ENCODE peak calls at places on chromosome 20, in five cellular contexts. One of them, this sample, is unnamed. For H3K36me3, the result is how much of the 10 kb centered on the place peaks cover.

GRCh38 chr20:41178495-41178894 is 41.2 kb downstream of the PLCG1 start:
- DNase-seq in ascending aorta: no peak
- DNase-seq in IMR-90: no peak
- DNase-seq in WERI-Rb-1: no peak
- DNase-seq in sigmoid colon: no peak
- DNase-seq in this sample: no peak

GRCh38 chr20:34920055-34920454 is 35.6 kb downstream of the GSS start:
- DNase-seq in ascending aorta: no peak
- DNase-seq in IMR-90: no peak
- DNase-seq in WERI-Rb-1: no peak
- DNase-seq in sigmoid colon: no peak
- DNase-seq in this sample: no peak

GRCh38 chr20:25453035-25453810 is 45.8 kb downstream of the GINS1 start:
- DNase-seq in ascending aorta: no peak
- DNase-seq in IMR-90: peak
- DNase-seq in WERI-Rb-1: no peak
- DNase-seq in sigmoid colon: no peak
- DNase-seq in this sample: no peak

GRCh38 chr20:63102720-63103375 is 96.1 kb upstream of the BHLHE23 start:
- DNase-seq in ascending aorta: peak
- DNase-seq in IMR-90: peak
- DNase-seq in WERI-Rb-1: peak
- DNase-seq in sigmoid colon: peak
- DNase-seq in this sample: peak

GRCh38 chr20:52294106-52294628 is 102.6 kb upstream of the ZFP64 start:
- DNase-seq in ascending aorta: no peak
- DNase-seq in IMR-90: no peak
- DNase-seq in WERI-Rb-1: no peak
- DNase-seq in sigmoid colon: no peak
- DNase-seq in this sample: no peak

GRCh38 chr20:23135449-23136447 is 49.6 kb upstream of the CD93 start:
- DNase-seq in ascending aorta: no peak
- DNase-seq in IMR-90: no peak
- DNase-seq in WERI-Rb-1: no peak
- DNase-seq in sigmoid colon: peak
- DNase-seq in this sample: no peak

GRCh38 chr20:54985100-54985499 is 509.7 kb downstream of the DOK5 start:
- DNase-seq in ascending aorta: no peak
- DNase-seq in IMR-90: no peak
- DNase-seq in WERI-Rb-1: no peak
- DNase-seq in sigmoid colon: no peak
- DNase-seq in this sample: no peak

GRCh38 chr20:36092424-36093024 is 62.0 kb upstream of the EPB41L1 start:
- DNase-seq in ascending aorta: no peak
- DNase-seq in IMR-90: no peak
- DNase-seq in WERI-Rb-1: peak
- DNase-seq in sigmoid colon: no peak
- DNase-seq in this sample: no peak

GRCh38 chr20:3134151-3134550 is 25.5 kb downstream of the FASTKD5 start:
- DNase-seq in ascending aorta: no peak
- DNase-seq in IMR-90: peak
- DNase-seq in WERI-Rb-1: no peak
- DNase-seq in sigmoid colon: no peak
- DNase-seq in this sample: no peak

GRCh38 chr20:48657426-48658197 is 170.2 kb downstream of the PREX1 start:
- DNase-seq in ascending aorta: peak
- DNase-seq in IMR-90: peak
- DNase-seq in WERI-Rb-1: peak
- DNase-seq in sigmoid colon: peak
- DNase-seq in this sample: no peak

GRCh38 chr20:43404880-43405279 is 52.8 kb upstream of the SRSF6 start:
- DNase-seq in ascending aorta: no peak
- DNase-seq in IMR-90: no peak
- DNase-seq in WERI-Rb-1: peak
- DNase-seq in sigmoid colon: no peak
- DNase-seq in this sample: no peak

GRCh38 chr20:25005220-25005619 is 12.7 kb upstream of the APMAP start:
- DNase-seq in ascending aorta: peak
- DNase-seq in IMR-90: peak
- DNase-seq in WERI-Rb-1: no peak
- DNase-seq in sigmoid colon: peak
- DNase-seq in this sample: no peak

GRCh38 chr20:22430154-22430745 is 154.1 kb downstream of the FOXA2 start:
- DNase-seq in ascending aorta: no peak
- DNase-seq in IMR-90: no peak
- DNase-seq in WERI-Rb-1: no peak
- DNase-seq in sigmoid colon: no peak
- DNase-seq in this sample: no peak

GRCh38 chr20:35968930-35969329 is 540 bp downstream of the CNBD2 start:
- DNase-seq in ascending aorta: no peak
- DNase-seq in IMR-90: no peak
- DNase-seq in WERI-Rb-1: no peak
- DNase-seq in sigmoid colon: no peak
- DNase-seq in this sample: no peak

GRCh38 chr20:2805682-2806350 is 5.4 kb upstream of the CPXM1 start:
- DNase-seq in ascending aorta: no peak
- DNase-seq in IMR-90: peak
- DNase-seq in WERI-Rb-1: no peak
- DNase-seq in sigmoid colon: no peak
- DNase-seq in this sample: no peak

GRCh38 chr20:40265872-40266533 is 423.0 kb downstream of the MAFB start:
- DNase-seq in ascending aorta: no peak
- DNase-seq in IMR-90: no peak
- DNase-seq in WERI-Rb-1: peak
- DNase-seq in sigmoid colon: no peak
- DNase-seq in this sample: no peak

GRCh38 chr20:47642624-47643023 is 140.9 kb downstream of the NCOA3 start:
- DNase-seq in ascending aorta: no peak
- DNase-seq in IMR-90: no peak
- DNase-seq in WERI-Rb-1: no peak
- DNase-seq in sigmoid colon: no peak
- DNase-seq in this sample: no peak

GRCh38 chr20:5774438-5774837 is 24.2 kb downstream of the SHLD1 start:
- DNase-seq in ascending aorta: no peak
- DNase-seq in IMR-90: no peak
- DNase-seq in WERI-Rb-1: no peak
- DNase-seq in sigmoid colon: no peak
- DNase-seq in this sample: no peak

GRCh38 chr20:64035066-64035932 is 683 bp upstream of the C20orf204 start:
- DNase-seq in ascending aorta: no peak
- DNase-seq in IMR-90: no peak
- DNase-seq in WERI-Rb-1: no peak
- DNase-seq in sigmoid colon: peak
- DNase-seq in this sample: no peak

GRCh38 chr20:10701607-10702006 is 27.8 kb upstream of the JAG1 start:
- DNase-seq in ascending aorta: no peak
- DNase-seq in IMR-90: no peak
- DNase-seq in WERI-Rb-1: no peak
- DNase-seq in sigmoid colon: no peak
- DNase-seq in this sample: no peak

GRCh38 chr20:43190332-43190953 is 737 bp upstream of the PTPRT start:
- DNase-seq in ascending aorta: no peak
- DNase-seq in IMR-90: no peak
- DNase-seq in WERI-Rb-1: no peak
- DNase-seq in sigmoid colon: no peak
- DNase-seq in this sample: no peak

GRCh38 chr20:58308290-58308679 is 1.2 kb upstream of the RAB22A start:
- DNase-seq in ascending aorta: no peak
- DNase-seq in IMR-90: no peak
- DNase-seq in WERI-Rb-1: no peak
- DNase-seq in sigmoid colon: no peak
- DNase-seq in this sample: no peak

GRCh38 chr20:58056021-58056591 is 172.3 kb downstream of the ANKRD60 start:
- DNase-seq in ascending aorta: peak
- DNase-seq in IMR-90: no peak
- DNase-seq in WERI-Rb-1: no peak
- DNase-seq in sigmoid colon: no peak
- DNase-seq in this sample: no peak

GRCh38 chr20:5085380-5085779 is 34.4 kb downstream of the PCNA start:
- DNase-seq in ascending aorta: no peak
- DNase-seq in IMR-90: no peak
- DNase-seq in WERI-Rb-1: no peak
- DNase-seq in sigmoid colon: no peak
- DNase-seq in this sample: no peak

DNA sequence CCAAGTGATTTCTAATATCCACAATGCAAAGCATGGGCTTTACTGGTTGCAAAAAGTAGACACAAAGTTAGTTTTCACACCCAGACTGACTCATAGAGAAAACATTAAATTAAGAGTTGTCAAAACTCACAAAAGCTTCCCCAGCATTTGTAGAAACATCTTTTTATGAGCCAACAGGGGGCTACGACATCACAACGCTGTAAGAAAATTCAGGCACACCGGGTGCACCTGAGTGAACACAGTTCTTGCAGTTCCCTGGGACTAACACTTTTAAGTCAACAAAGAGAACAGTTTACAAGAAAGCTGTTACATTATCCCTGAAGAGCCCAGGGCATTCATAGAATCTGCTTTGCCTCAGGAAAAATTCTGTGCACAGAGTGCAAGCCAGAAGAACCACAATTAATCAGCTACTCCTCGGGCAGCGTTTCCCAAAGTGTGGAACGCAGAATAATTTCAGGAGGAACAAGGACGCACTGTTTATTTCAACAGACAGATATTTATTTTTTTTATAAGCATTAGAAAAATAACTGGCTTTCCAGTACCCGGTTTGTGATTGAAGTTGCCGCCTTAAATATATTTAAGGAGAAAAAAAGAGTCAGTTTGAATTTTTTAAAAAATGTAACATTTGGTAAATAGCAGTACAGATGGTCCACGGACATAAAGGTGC is 1.2 kb downstream of the NCOA5 start:
- DNase-seq in ascending aorta: no peak
- DNase-seq in IMR-90: peak
- DNase-seq in WERI-Rb-1: no peak
- DNase-seq in sigmoid colon: no peak
- DNase-seq in this sample: no peak
- TF ChIP-seq CTCF in ascending aorta: no peak
- TF ChIP-seq CTCF in IMR-90: peak
- TF ChIP-seq CTCF in WERI-Rb-1: no peak
- TF ChIP-seq CTCF in sigmoid colon: no peak
- TF ChIP-seq CTCF in this sample: no peak

GRCh38 chr20:44548171-44548678 is 26.4 kb upstream of the SERINC3 start:
- DNase-seq in ascending aorta: no peak
- DNase-seq in IMR-90: no peak
- DNase-seq in WERI-Rb-1: no peak
- DNase-seq in sigmoid colon: no peak
- DNase-seq in this sample: no peak

GRCh38 chr20:44549123-44549522 is 27.3 kb upstream of the SERINC3 start:
- DNase-seq in ascending aorta: no peak
- DNase-seq in IMR-90: peak
- DNase-seq in WERI-Rb-1: no peak
- DNase-seq in sigmoid colon: no peak
- DNase-seq in this sample: no peak

GRCh38 chr20:44552950-44553908 is 29.1 kb upstream of the PKIG start:
- DNase-seq in ascending aorta: no peak
- DNase-seq in IMR-90: peak
- DNase-seq in WERI-Rb-1: no peak
- DNase-seq in sigmoid colon: no peak
- DNase-seq in this sample: no peak

GRCh38 chr20:44552568-44552949 is 29.8 kb upstream of the PKIG start:
- DNase-seq in ascending aorta: no peak
- DNase-seq in IMR-90: no peak
- DNase-seq in WERI-Rb-1: no peak
- DNase-seq in sigmoid colon: no peak
- DNase-seq in this sample: no peak

GRCh38 chr20:44552039-44552438 is 30.2 kb upstream of the SERINC3 start:
- DNase-seq in ascending aorta: no peak
- DNase-seq in IMR-90: no peak
- DNase-seq in WERI-Rb-1: no peak
- DNase-seq in sigmoid colon: no peak
- DNase-seq in this sample: no peak
- H3K36me3 ChIP-seq in ascending aorta: under half
- H3K36me3 ChIP-seq in IMR-90: under half
- H3K36me3 ChIP-seq in WERI-Rb-1: under half
- H3K36me3 ChIP-seq in sigmoid colon: under half
- H3K36me3 ChIP-seq in this sample: under half

DNA sequence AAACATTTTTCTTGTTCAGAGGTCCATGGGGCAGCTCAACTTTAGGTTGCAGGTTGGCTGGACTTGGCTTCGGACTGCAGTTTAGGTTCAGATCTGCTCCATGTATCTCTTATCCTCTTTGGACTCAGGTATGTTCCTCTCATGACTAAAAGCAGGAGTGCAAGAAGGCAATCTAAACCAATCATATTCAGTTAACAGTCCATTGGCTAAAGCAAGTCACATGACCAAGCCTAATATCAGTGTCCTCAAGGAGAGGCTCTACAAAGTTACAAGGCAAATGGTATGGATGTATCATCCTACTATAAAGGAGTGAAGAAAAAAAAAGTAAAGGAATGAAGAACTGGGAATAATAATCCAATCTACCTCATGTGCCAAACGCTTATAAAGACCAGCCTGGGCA is 2.5 kb upstream of the ACTR5 start:
- DNase-seq in ascending aorta: no peak
- DNase-seq in IMR-90: no peak
- DNase-seq in WERI-Rb-1: no peak
- DNase-seq in sigmoid colon: no peak
- DNase-seq in this sample: peak
- H3K27ac ChIP-seq in ascending aorta: no peak
- H3K27ac ChIP-seq in IMR-90: no peak
- H3K27ac ChIP-seq in WERI-Rb-1: no peak
- H3K27ac ChIP-seq in sigmoid colon: no peak
- H3K27ac ChIP-seq in this sample: no peak

GRCh38 chr20:51042657-51043247 is 19.8 kb upstream of the KCNG1 start:
- DNase-seq in ascending aorta: no peak
- DNase-seq in IMR-90: no peak
- DNase-seq in WERI-Rb-1: no peak
- DNase-seq in sigmoid colon: no peak
- DNase-seq in this sample: peak
- TF ChIP-seq CTCF in ascending aorta: no peak
- TF ChIP-seq CTCF in IMR-90: no peak
- TF ChIP-seq CTCF in WERI-Rb-1: peak
- TF ChIP-seq CTCF in sigmoid colon: no peak
- TF ChIP-seq CTCF in this sample: peak

GRCh38 chr20:37239026-37239451 is 22.6 kb downstream of the GHRH start:
- DNase-seq in ascending aorta: peak
- DNase-seq in IMR-90: peak
- DNase-seq in WERI-Rb-1: peak
- DNase-seq in sigmoid colon: peak
- DNase-seq in this sample: peak

GRCh38 chr20:37238426-37238825 is 23.2 kb downstream of the GHRH start:
- DNase-seq in ascending aorta: peak
- DNase-seq in IMR-90: no peak
- DNase-seq in WERI-Rb-1: no peak
- DNase-seq in sigmoid colon: no peak
- DNase-seq in this sample: peak

GRCh38 chr20:37235065-37235464 is 26.5 kb downstream of the GHRH start:
- DNase-seq in ascending aorta: peak
- DNase-seq in IMR-90: no peak
- DNase-seq in WERI-Rb-1: peak
- DNase-seq in sigmoid colon: peak
- DNase-seq in this sample: peak

GRCh38 chr20:37236462-37236861 is 25.2 kb downstream of the GHRH start:
- DNase-seq in ascending aorta: peak
- DNase-seq in IMR-90: no peak
- DNase-seq in WERI-Rb-1: no peak
- DNase-seq in sigmoid colon: peak
- DNase-seq in this sample: peak

GRCh38 chr20:37237656-37238055 is 24.0 kb downstream of the GHRH start:
- DNase-seq in ascending aorta: peak
- DNase-seq in IMR-90: no peak
- DNase-seq in WERI-Rb-1: no peak
- DNase-seq in sigmoid colon: no peak
- DNase-seq in this sample: peak
- H3K36me3 ChIP-seq in ascending aorta: half or more
- H3K36me3 ChIP-seq in IMR-90: half or more
- H3K36me3 ChIP-seq in WERI-Rb-1: half or more
- H3K36me3 ChIP-seq in sigmoid colon: half or more
- H3K36me3 ChIP-seq in this sample: half or more